ENCODE peak calls at places on chromosomes 6 and 20, in six cellular contexts. V, U, G, Q, W and R are unnamed samples.

GRCh38 chr6:110626442-110626841 is 150.0 kb upstream of the SLC22A16 start:
- DNase-seq in Q (no peak), V (no peak), W (no peak), G (no peak), U (no peak), R (no peak)

GRCh38 chr6:143401636-143402370 is 48.7 kb downstream of the ADAT2 start:
- DNase-seq in W (no peak), G (no peak), U (no peak), Q (no peak), V (no peak), R (no peak)

GRCh38 chr6:89145461-89145961 is 344 bp upstream of the PM20D2 start:
- DNase-seq in Q (no peak), G (peak), W (no peak), U (peak), V (peak), R (no peak)

GRCh38 chr6:41571066-41571780 is 25.0 kb downstream of the FOXP4 start:
- DNase-seq in U (no peak), Q (no peak), G (no peak), V (no peak), W (no peak), R (no peak)

GRCh38 chr20:45983279-45983743 is 11.3 kb upstream of the ZNF335 start:
- DNase-seq in Q (no peak), V (no peak), U (no peak), G (no peak), W (no peak), R (no peak)

GRCh38 chr6:50520862-50521261 is 192.5 kb upstream of the TFAP2D start:
- DNase-seq in U (no peak), Q (no peak), G (no peak), V (no peak), W (no peak), R (no peak)

GRCh38 chr6:90905351-90905750 is 318.5 kb upstream of the MAP3K7 start:
- DNase-seq in Q (no peak), V (no peak), G (no peak), U (no peak), W (no peak), R (no peak)

GRCh38 chr6:56255370-56255769 is 8.0 kb upstream of the COL21A1 start:
- DNase-seq in G (no peak), U (no peak), W (no peak), Q (no peak), V (no peak), R (no peak)

GRCh38 chr6:25804804-25805203 is 27.0 kb downstream of the SLC17A1 start:
- DNase-seq in V (no peak), G (no peak), Q (no peak), W (no peak), U (no peak), R (no peak)

GRCh38 chr6:148831531-148831930 is 84.7 kb downstream of the UST start:
- DNase-seq in U (no peak), Q (no peak), V (no peak), W (no peak), G (no peak), R (no peak)

GRCh38 chr6:7053125-7053784 is 54.5 kb upstream of the RREB1 start:
- DNase-seq in U (no peak), V (no peak), Q (no peak), W (no peak), G (no peak), R (peak)

GRCh38 chr6:40819182-40819834 is 219.7 kb downstream of the UNC5CL start:
- DNase-seq in Q (no peak), V (no peak), G (no peak), U (no peak), W (no peak), R (no peak)

GRCh38 chr6:109369724-109370123 is 12.5 kb downstream of the CD164 start:
- DNase-seq in Q (no peak), U (no peak), V (no peak), G (no peak), W (no peak), R (no peak)

GRCh38 chr6:37061157-37061804 is 55.8 kb downstream of the FGD2 start:
- DNase-seq in Q (no peak), V (no peak), G (no peak), U (no peak), W (no peak), R (no peak)

GRCh38 chr6:166598441-166599138 is 12.1 kb upstream of the RAMACL start:
- DNase-seq in G (no peak), W (no peak), U (no peak), Q (no peak), V (no peak), R (no peak)

GRCh38 chr20:57264151-57264792 is 2.2 kb downstream of the BMP7 start:
- DNase-seq in Q (peak), V (no peak), W (no peak), U (no peak), G (no peak), R (no peak)

GRCh38 chr6:148971027-148971927 is 224.4 kb downstream of the UST start:
- DNase-seq in V (no peak), U (no peak), Q (no peak), W (no peak), G (no peak), R (no peak)

GRCh38 chr6:5213851-5214507 is 46.8 kb downstream of the LYRM4 start:
- DNase-seq in U (no peak), G (no peak), V (no peak), W (no peak), Q (no peak), R (no peak)